ENCODE peak calls at places on chromosomes 3 and 15, in five cellular contexts. O, W, Y, H and Q are unnamed samples.

GRCh38 chr3:37064747-37065146 is 71.4 kb downstream of the MLH1 start:
- DNase-seq in O (no peak), W (no peak), Y (no peak), H (no peak), Q (no peak)

GRCh38 chr3:195526492-195526891 is 16.6 kb downstream of the PPP1R2 start:
- DNase-seq in O (no peak), W (no peak), Y (no peak), H (no peak), Q (no peak)

GRCh38 chr3:69090021-69090420 is 5.3 kb downstream of the ARL6IP5 start:
- DNase-seq in O (no peak), W (no peak), Y (no peak), H (no peak), Q (no peak)

GRCh38 chr3:194745427-194746184 is 59.9 kb downstream of the FAM43A start:
- DNase-seq in O (no peak), W (no peak), Y (no peak), H (no peak), Q (no peak)

GRCh38 chr3:14962762-14963161 is 15.4 kb downstream of the NR2C2 start:
- DNase-seq in O (no peak), W (no peak), Y (no peak), H (no peak), Q (no peak)

GRCh38 chr3:170642882-170643601 is 57.2 kb upstream of the SLC7A14 start:
- DNase-seq in O (no peak), W (no peak), Y (no peak), H (no peak), Q (no peak)

GRCh38 chr15:37095993-37096877 is 4.1 kb downstream of the MEIS2 start:
- DNase-seq in O (no peak), W (no peak), Y (no peak), H (peak), Q (peak)

GRCh38 chr15:69857686-69858391 is 239.9 kb downstream of the TLE3 start:
- DNase-seq in O (no peak), W (no peak), Y (no peak), H (no peak), Q (no peak)

GRCh38 chr15:62895905-62896316 is 146.6 kb upstream of the TPM1 start:
- DNase-seq in O (no peak), W (no peak), Y (no peak), H (no peak), Q (no peak)

GRCh38 chr15:40342421-40343313 is 1.9 kb upstream of the CCDC9B start:
- DNase-seq in O (no peak), W (no peak), Y (no peak), H (no peak), Q (no peak)

GRCh38 chr3:115549111-115549510 is 74.2 kb upstream of the GAP43 start:
- DNase-seq in O (no peak), W (no peak), Y (no peak), H (no peak), Q (no peak)

GRCh38 chr15:63449711-63450110 is 54.7 kb upstream of the USP3 start:
- DNase-seq in O (no peak), W (no peak), Y (peak), H (no peak), Q (no peak)

GRCh38 chr3:17442332-17443049 is 299.9 kb downstream of the TBC1D5 start:
- DNase-seq in O (no peak), W (no peak), Y (no peak), H (no peak), Q (no peak)

GRCh38 chr3:41683666-41684350 is 278.1 kb downstream of the ULK4 start:
- DNase-seq in O (peak), W (no peak), Y (no peak), H (no peak), Q (no peak)

GRCh38 chr3:15360786-15361493 is 28.6 kb upstream of the SH3BP5 start:
- DNase-seq in O (no peak), W (no peak), Y (no peak), H (no peak), Q (no peak)

GRCh38 chr3:39376929-39377634 is 6.1 kb upstream of the SLC25A38 start:
- DNase-seq in O (no peak), W (no peak), Y (no peak), H (no peak), Q (no peak)

GRCh38 chr3:43054754-43055153 is 51.1 kb downstream of the POMGNT2 start:
- DNase-seq in O (no peak), W (no peak), Y (no peak), H (no peak), Q (no peak)

GRCh38 chr3:130725746-130726145 is 20.9 kb downstream of the PIK3R4 start:
- DNase-seq in O (no peak), W (no peak), Y (no peak), H (no peak), Q (no peak)

GRCh38 chr15:82539690-82540054 is 585 bp downstream of the RPS17 start:
- DNase-seq in O (peak), W (no peak), Y (no peak), H (no peak), Q (peak)

GRCh38 chr15:85532689-85533088 is 152.3 kb downstream of the AKAP13 start:
- DNase-seq in O (no peak), W (peak), Y (no peak), H (no peak), Q (no peak)

GRCh38 chr3:108053025-108053424 is 37.8 kb downstream of the CD47 start:
- DNase-seq in O (no peak), W (peak), Y (peak), H (no peak), Q (no peak)

GRCh38 chr3:56369914-56370313 is 98.4 kb downstream of the ERC2 start:
- DNase-seq in O (no peak), W (no peak), Y (no peak), H (no peak), Q (no peak)

GRCh38 chr3:7964899-7965298 is 536.7 kb upstream of the LMCD1 start:
- DNase-seq in O (no peak), W (no peak), Y (no peak), H (no peak), Q (no peak)

GRCh38 chr3:17355591-17355990 is 386.8 kb downstream of the TBC1D5 start:
- DNase-seq in O (no peak), W (no peak), Y (no peak), H (no peak), Q (no peak)

GRCh38 chr3:129632556-129632955 is 26.1 kb upstream of the PLXND1 start:
- DNase-seq in O (no peak), W (no peak), Y (no peak), H (no peak), Q (no peak)

GRCh38 chr3:20185364-20185732 is 658 bp downstream of the SGO1 start:
- DNase-seq in O (no peak), W (no peak), Y (no peak), H (no peak), Q (no peak)

GRCh38 chr3:42019953-42020260 is 58.0 kb upstream of the ULK4 start:
- DNase-seq in O (no peak), W (no peak), Y (no peak), H (no peak), Q (no peak)

GRCh38 chr15:81001180-81002003 is 669 bp downstream of the TLNRD1 start:
- DNase-seq in O (peak), W (peak), Y (peak), H (peak), Q (peak)

GRCh38 chr3:53998980-53999379 is 107.3 kb upstream of the SELENOK start:
- DNase-seq in O (no peak), W (no peak), Y (no peak), H (no peak), Q (no peak)

DNA sequence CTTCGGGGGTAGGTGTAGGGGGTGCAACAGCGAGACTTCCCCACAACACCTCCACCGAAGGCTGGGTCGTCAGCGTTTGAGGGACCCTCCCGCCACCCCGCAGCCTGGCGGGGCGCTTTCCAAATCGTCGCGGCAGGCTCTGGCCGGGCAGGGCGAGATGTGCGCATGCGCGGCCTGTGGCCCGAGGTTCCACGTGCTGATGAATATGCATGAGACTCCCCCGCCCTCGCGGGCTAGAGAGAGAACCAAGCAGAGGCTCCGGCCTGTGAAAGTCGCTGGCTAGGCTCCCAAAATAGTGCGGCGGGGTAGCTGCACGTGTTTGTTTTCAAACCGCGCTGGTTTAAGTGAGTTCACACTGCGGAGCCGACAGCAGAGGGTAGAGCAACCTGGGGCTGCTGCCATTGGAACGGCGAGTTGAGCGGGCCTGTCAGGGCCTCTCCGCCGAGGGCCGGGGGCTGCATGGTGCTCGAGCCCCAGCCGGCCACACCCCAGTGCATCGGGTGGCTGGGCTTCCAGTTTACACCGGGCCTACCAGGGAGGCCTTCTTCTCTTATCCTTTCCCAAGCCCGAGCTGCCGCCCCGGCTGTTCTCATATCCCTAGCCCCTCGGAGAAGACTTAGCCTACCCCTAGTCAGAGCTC is 10.0 kb downstream of the ZIC1 start:
- DNase-seq in O (no peak), W (no peak), Y (no peak), H (peak), Q (peak)
- H3K27ac ChIP-seq in O (no peak), W (no peak), Y (no peak), H (no peak), Q (no peak)

DNA sequence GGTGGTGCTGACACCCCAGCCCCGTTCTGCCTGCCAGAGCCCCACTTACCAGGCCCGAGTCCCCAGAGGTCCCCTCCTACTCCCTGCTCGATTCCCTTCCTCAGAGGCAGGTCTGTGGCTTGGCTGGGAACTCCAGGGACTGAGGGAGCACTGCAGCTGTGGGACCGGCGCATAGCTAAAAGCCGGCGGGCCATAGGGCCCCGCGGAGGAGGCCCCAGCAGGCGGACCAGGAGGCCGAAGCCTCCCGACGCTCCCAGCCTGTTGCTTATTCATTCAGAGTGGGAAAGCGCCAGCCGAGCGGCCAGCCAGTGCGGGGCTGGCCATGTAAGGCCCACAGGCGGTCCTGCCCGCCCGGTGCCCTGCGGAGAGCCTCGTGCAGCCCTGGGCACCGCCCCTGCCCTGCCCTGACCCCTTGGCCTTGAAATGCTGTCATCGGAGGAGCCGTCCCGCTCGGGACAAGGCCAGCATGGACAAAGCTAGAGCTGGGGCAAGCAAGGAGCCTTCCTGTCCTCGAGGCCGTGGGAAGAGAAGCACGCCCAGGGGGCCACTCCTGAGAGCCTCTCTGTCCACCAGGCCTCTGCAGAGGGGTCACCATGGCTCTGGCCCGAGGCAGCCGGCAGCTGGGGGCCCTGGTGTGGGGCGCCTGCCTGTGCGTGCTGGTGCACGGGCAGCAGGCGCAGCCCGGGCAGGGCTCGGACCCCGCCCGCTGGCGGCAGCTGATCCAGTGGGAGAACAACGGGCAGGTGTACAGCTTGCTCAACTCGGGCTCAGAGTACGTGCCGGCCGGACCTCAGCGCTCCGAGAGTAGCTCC is at the start of gene LOXL1:
- DNase-seq in O (peak), W (peak), Y (peak), H (peak), Q (peak)
- TF ChIP-seq POLR2A in O (no peak), W (no peak), Y (no peak), H (peak), Q (no peak)

GRCh38 chr3:12829886-12830784 is 11.2 kb downstream of the RPL32 start:
- DNase-seq in O (no peak), W (no peak), Y (no peak), H (no peak), Q (no peak)
- TF ChIP-seq CTCF in O (no peak), W (no peak), Y (no peak), H (no peak), Q (no peak)

DNA sequence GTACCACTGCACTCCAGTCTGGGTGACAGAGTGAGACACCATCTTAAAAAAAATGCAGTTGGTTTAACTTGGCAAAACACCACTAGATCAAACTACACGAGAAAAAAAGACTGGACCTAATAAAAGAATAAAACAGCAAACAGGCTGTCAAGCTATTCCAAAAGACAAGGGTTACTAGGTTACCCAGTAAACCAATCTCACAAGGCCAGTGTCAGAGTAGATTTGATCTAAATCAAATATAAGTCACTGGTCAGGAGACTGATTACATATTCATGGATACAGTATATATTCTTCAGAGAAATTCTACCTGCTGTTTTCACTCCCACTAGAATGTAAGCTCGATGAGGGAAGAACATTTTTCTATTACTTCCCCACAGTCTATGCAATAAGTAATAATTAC is 2.5 kb upstream of the GANC start:
- DNase-seq in O (no peak), W (no peak), Y (no peak), H (no peak), Q (no peak)
- H3K27ac ChIP-seq in O (no peak), W (peak), Y (peak), H (no peak), Q (no peak)